ENCODE peak calls at places on chromosomes 3 and 15, in seven cellular contexts. N is epithelial cell of esophagus, O is astrocyte of the cerebellum, A is neural crest cell, Q is coronary artery, E is Calu3, W is PC-9. L is an unnamed sample.

GRCh38 chr3:187334904-187335303 is 33.3 kb upstream of the RTP4 start:
- DNase-seq in N (no peak), O (no peak), A (no peak), Q (no peak), E (no peak), W (no peak), L (no peak)

GRCh38 chr3:37689645-37690356 is 171.9 kb upstream of the CTDSPL start:
- DNase-seq in N (no peak), O (no peak), A (no peak), Q (no peak), E (no peak), W (no peak), L (no peak)

GRCh38 chr15:84669726-84670125 is 11.7 kb upstream of the NMB start:
- DNase-seq in N (no peak), O (no peak), A (no peak), Q (no peak), E (no peak), W (no peak), L (no peak)

GRCh38 chr3:71983694-71984093 is 198.7 kb upstream of the PROK2 start:
- DNase-seq in N (no peak), O (no peak), A (no peak), Q (no peak), E (no peak), W (no peak), L (no peak)

GRCh38 chr3:8987673-8988655 is 24.7 kb upstream of the RAD18 start:
- DNase-seq in N (peak), O (peak), A (peak), Q (no peak), E (peak), W (peak), L (no peak)

GRCh38 chr3:178198329-178198728 is 337.9 kb upstream of the KCNMB2 start:
- DNase-seq in N (no peak), O (no peak), A (no peak), Q (no peak), E (no peak), W (no peak), L (no peak)

GRCh38 chr3:42191443-42191747 is 74.6 kb downstream of the CCK start:
- DNase-seq in N (no peak), O (no peak), A (no peak), Q (no peak), E (no peak), W (no peak), L (no peak)

GRCh38 chr15:42427429-42428223 is 63.3 kb downstream of the ZNF106 start:
- DNase-seq in N (no peak), O (peak), A (no peak), Q (no peak), E (no peak), W (no peak), L (no peak)

GRCh38 chr3:39250116-39250747 is 29.6 kb downstream of the CX3CR1 start:
- DNase-seq in N (no peak), O (no peak), A (no peak), Q (no peak), E (no peak), W (no peak), L (no peak)

GRCh38 chr3:124833710-124834332 is 53.3 kb downstream of the ITGB5 start:
- DNase-seq in N (no peak), O (no peak), A (no peak), Q (no peak), E (no peak), W (no peak), L (no peak)

GRCh38 chr3:121529308-121529707 is 16.5 kb downstream of the POLQ start:
- DNase-seq in N (peak), O (no peak), A (no peak), Q (no peak), E (no peak), W (no peak), L (no peak)

GRCh38 chr3:12458901-12459300 is 25.4 kb upstream of the TSEN2 start:
- DNase-seq in N (no peak), O (no peak), A (no peak), Q (no peak), E (no peak), W (no peak), L (no peak)

GRCh38 chr15:28019594-28020320 is 79.4 kb downstream of the OCA2 start:
- DNase-seq in N (no peak), O (no peak), A (no peak), Q (peak), E (no peak), W (no peak), L (no peak)

GRCh38 chr3:196195664-196196255 is 15.4 kb downstream of the ZDHHC19 start:
- DNase-seq in N (no peak), O (no peak), A (no peak), Q (no peak), E (no peak), W (no peak), L (no peak)

GRCh38 chr15:76235186-76235826 is 76.0 kb downstream of the ETFA start:
- DNase-seq in N (peak), O (peak), A (no peak), Q (no peak), E (no peak), W (no peak), L (peak)

GRCh38 chr3:172135766-172136729 is 96.7 kb downstream of the FNDC3B start:
- DNase-seq in N (peak), O (no peak), A (no peak), Q (no peak), E (no peak), W (no peak), L (no peak)

GRCh38 chr3:155334215-155334896 is 40.9 kb upstream of the STRIT1 start:
- DNase-seq in N (no peak), O (no peak), A (no peak), Q (no peak), E (no peak), W (no peak), L (no peak)

GRCh38 chr15:88108991-88109390 is 147.5 kb downstream of the NTRK3 start:
- DNase-seq in N (no peak), O (no peak), A (no peak), Q (no peak), E (no peak), W (no peak), L (no peak)

GRCh38 chr3:127799476-127800222 is 22.7 kb downstream of the MGLL start:
- DNase-seq in N (peak), O (peak), A (no peak), Q (no peak), E (peak), W (peak), L (no peak)

GRCh38 chr3:167808910-167809309 is 73.4 kb downstream of the SERPINI1 start:
- DNase-seq in N (no peak), O (no peak), A (no peak), Q (no peak), E (no peak), W (no peak), L (no peak)

GRCh38 chr15:77002954-77003912 is 8.3 kb downstream of the PSTPIP1 start:
- DNase-seq in N (no peak), O (no peak), A (no peak), Q (no peak), E (no peak), W (no peak), L (no peak)

GRCh38 chr3:138186803-138187295 is 252 bp upstream of the ARMC8 start:
- DNase-seq in N (peak), O (peak), A (peak), Q (no peak), E (peak), W (peak), L (no peak)

GRCh38 chr3:157533298-157533870 is 30.2 kb upstream of the VEPH1 start:
- DNase-seq in N (peak), O (no peak), A (no peak), Q (no peak), E (no peak), W (no peak), L (no peak)

GRCh38 chr3:43031490-43032216 is 52.5 kb downstream of the GASK1A start:
- DNase-seq in N (peak), O (no peak), A (no peak), Q (peak), E (no peak), W (no peak), L (no peak)

GRCh38 chr15:83062768-83063180 is 4.3 kb downstream of the BTBD1 start:
- DNase-seq in N (no peak), O (no peak), A (no peak), Q (no peak), E (no peak), W (no peak), L (no peak)

GRCh38 chr3:23867400-23867799 is 49.4 kb downstream of the NKIRAS1 start:
- DNase-seq in N (no peak), O (no peak), A (no peak), Q (no peak), E (no peak), W (no peak), L (no peak)

GRCh38 chr15:64865998-64866520 is 24.3 kb downstream of the PLEKHO2 start:
- DNase-seq in N (peak), O (peak), A (no peak), Q (no peak), E (no peak), W (peak), L (no peak)

GRCh38 chr15:88894348-88894818 is 961 bp downstream of the HAPLN3 start:
- DNase-seq in N (peak), O (no peak), A (peak), Q (no peak), E (peak), W (peak), L (no peak)

GRCh38 chr3:160049038-160049437 is 60.4 kb downstream of the IL12A start:
- DNase-seq in N (no peak), O (no peak), A (no peak), Q (no peak), E (no peak), W (no peak), L (no peak)

DNA sequence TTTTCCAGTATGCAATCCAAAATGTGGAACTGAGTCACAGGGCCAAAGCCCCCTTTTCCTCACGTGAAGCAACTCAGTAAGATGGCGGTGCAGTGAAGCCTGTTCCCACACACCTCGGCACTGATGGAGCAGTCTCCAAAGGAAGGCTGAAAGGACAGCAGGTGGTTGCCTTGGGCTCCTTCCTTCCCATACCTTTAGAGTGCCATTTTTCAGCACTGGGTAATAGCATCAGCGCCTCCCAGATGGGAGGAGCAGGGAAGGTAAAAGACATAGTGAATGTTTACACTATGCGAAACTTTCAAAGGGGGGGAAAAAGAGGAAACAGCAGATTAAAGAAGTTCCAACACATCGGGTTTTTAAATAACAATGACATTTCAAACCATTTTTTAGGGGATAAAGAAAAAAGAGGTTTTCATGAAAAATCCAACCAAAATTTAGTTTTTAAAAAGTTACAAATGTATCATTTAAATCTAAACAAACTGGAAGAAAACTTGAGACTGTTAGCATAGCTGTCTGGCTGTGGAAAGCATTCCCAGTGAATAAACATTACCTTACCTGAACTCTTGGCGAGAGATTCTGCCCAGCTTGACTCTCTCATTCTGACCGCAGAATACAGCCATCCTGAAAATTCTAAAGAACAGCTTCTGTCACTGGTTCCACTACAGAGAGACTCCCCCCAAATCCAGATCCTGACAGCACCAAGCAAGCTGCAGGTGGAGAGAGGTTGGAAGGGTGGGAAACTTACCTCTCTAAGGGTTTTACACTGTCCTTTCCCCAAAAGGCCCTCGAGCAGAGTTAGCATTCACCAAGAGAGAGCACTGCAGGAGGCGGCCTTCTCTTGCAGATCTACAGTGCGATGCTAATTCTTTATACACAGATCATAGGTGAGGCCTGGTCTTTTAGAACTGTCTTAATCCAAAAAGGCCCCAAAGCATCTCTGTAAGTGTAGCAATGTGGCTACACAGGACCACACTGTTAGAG is 32.6 kb downstream of the ABCC5 start:
- DNase-seq in N (no peak), O (no peak), A (no peak), Q (no peak), E (no peak), W (no peak), L (no peak)
- TF ChIP-seq CTCF in N (no peak), O (no peak), A (no peak), Q (no peak), E (no peak), W (no peak), L (no peak)

GRCh38 chr3:17733768-17734167 is 8.7 kb downstream of the TBC1D5 start:
- DNase-seq in N (no peak), O (no peak), A (no peak), Q (no peak), E (no peak), W (no peak), L (no peak)
- TF ChIP-seq CTCF in N (no peak), O (no peak), A (no peak), Q (no peak), E (no peak), W (no peak), L (no peak)

DNA sequence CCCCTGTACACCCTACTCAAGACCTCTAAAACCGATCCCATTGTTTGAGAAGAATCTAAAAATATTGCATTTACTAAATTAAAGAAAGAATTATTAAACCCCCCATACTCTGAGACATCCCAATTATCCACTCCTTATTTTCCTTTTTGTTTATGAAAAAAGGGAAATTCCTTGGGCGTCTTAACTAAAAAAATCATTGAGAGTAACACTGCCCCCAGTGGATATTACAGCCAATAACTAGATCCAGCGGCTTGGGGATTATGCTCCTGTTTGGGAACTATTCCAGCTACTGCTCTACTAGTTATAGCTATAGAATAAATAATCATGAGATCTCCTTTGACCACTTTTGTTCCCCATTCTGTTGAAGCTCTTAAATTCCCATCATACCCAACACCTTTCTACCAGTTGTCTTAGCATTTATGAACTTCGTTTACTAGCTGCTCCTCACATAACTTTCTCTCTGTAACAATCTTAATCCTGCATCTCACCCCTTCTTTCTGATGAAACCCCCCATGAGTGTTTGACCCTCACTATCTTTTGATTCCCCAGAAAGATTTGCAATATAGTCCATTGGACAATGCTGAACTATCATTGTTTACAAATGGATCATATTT is 12.7 kb upstream of the CFAP91 start:
- DNase-seq in N (peak), O (peak), A (no peak), Q (no peak), E (peak), W (no peak), L (no peak)
- TF ChIP-seq CTCF in N (peak), O (peak), A (peak), Q (no peak), E (no peak), W (peak), L (peak)

DNA sequence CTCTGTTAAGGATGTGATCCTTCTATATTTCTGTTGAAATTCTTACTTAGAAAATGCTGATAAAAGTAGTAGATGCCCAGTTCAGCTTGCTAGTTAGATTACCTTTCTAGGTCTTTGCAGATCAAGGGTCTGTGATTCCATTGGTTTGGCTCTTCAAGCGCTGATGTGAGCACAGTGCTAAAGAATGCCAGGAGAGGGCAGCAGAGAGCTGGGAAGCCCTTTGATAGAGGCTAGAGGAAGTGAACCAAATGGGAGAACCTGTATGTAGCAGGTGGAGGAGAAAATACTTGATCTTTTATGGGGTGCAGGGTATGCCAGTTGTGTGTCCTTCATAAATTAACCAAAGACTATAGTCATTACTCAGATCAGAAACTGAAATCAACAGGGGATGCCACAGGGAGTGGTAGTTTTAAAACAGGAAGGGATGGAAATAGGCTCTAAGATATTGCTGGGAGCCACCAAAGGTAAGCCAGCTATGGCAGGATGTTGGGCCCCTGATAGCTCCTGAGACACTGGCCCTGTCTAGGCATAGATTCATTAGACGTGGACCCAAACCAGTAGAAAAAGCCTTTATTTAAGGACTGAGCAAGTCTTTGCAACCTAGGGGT is 677.4 kb downstream of the SQOR start:
- DNase-seq in N (peak), O (peak), A (peak), Q (no peak), E (peak), W (peak), L (peak)
- TF ChIP-seq CTCF in N (peak), O (peak), A (peak), Q (peak), E (peak), W (peak), L (peak)